ENCODE peak calls at places on chromosomes 7 and 10, in seven cellular contexts. G is AG09309, H is retinal pigment epithelial cell, N is AG10803, J is neural crest cell, F is psoas muscle, R is upper lobe of left lung. E is an unnamed sample.

GRCh38 chr7:80791509-80791929 is 127.3 kb downstream of the SEMA3C start:
- DNase-seq in G (no peak), H (no peak), N (peak), J (no peak), F (no peak), R (no peak), E (no peak)

GRCh38 chr7:4797858-4798705 is 22.7 kb downstream of the AP5Z1 start:
- DNase-seq in G (no peak), H (no peak), N (peak), J (peak), F (peak), R (no peak), E (peak)

GRCh38 chr7:43244232-43244631 is 131.8 kb downstream of the HECW1 start:
- DNase-seq in G (no peak), H (no peak), N (no peak), J (no peak), F (no peak), R (no peak), E (no peak)

GRCh38 chr7:99368750-99369389 is 5.7 kb upstream of the ARPC1B start:
- DNase-seq in G (no peak), H (no peak), N (no peak), J (no peak), F (no peak), R (peak), E (no peak)

GRCh38 chr10:100470367-100470766 is 7.6 kb downstream of the WNT8B start:
- DNase-seq in G (no peak), H (no peak), N (peak), J (no peak), F (no peak), R (no peak), E (no peak)

GRCh38 chr7:66921396-66921917 is 432 bp downstream of the TMEM248 start:
- DNase-seq in G (no peak), H (peak), N (peak), J (peak), F (peak), R (peak), E (no peak)

GRCh38 chr7:46558482-46559193 is 637.6 kb upstream of the IGFBP3 start:
- DNase-seq in G (no peak), H (no peak), N (peak), J (no peak), F (no peak), R (no peak), E (no peak)

GRCh38 chr7:88042157-88042556 is 108.1 kb downstream of the ADAM22 start:
- DNase-seq in G (no peak), H (no peak), N (no peak), J (no peak), F (no peak), R (no peak), E (no peak)

GRCh38 chr7:79785556-79785955 is 332.1 kb upstream of the MAGI2 start:
- DNase-seq in G (peak), H (no peak), N (peak), J (no peak), F (no peak), R (no peak), E (no peak)

GRCh38 chr10:128209862-128210214 is 83.6 kb upstream of the MKI67 start:
- DNase-seq in G (no peak), H (no peak), N (no peak), J (no peak), F (no peak), R (no peak), E (no peak)

GRCh38 chr7:43625453-43625852 is 42.5 kb downstream of the STK17A start:
- DNase-seq in G (no peak), H (no peak), N (no peak), J (no peak), F (no peak), R (no peak), E (no peak)

GRCh38 chr10:123062726-123063125 is 53.9 kb downstream of the ACADSB start:
- DNase-seq in G (peak), H (no peak), N (no peak), J (no peak), F (no peak), R (no peak), E (no peak)

GRCh38 chr10:105952153-105952552 is 1212.4 kb downstream of the SORCS1 start:
- DNase-seq in G (no peak), H (peak), N (peak), J (no peak), F (no peak), R (peak), E (no peak)

GRCh38 chr7:92466682-92467081 is 11.1 kb downstream of the ERVW-1 start:
- DNase-seq in G (no peak), H (no peak), N (no peak), J (no peak), F (no peak), R (no peak), E (no peak)

GRCh38 chr7:49852619-49853462 is 79.4 kb downstream of the VWC2 start:
- DNase-seq in G (peak), H (peak), N (peak), J (peak), F (no peak), R (no peak), E (peak)

GRCh38 chr7:55965805-55966421 is 1.5 kb downstream of the NIPSNAP2 start:
- DNase-seq in G (peak), H (no peak), N (peak), J (no peak), F (peak), R (peak), E (no peak)

DNA sequence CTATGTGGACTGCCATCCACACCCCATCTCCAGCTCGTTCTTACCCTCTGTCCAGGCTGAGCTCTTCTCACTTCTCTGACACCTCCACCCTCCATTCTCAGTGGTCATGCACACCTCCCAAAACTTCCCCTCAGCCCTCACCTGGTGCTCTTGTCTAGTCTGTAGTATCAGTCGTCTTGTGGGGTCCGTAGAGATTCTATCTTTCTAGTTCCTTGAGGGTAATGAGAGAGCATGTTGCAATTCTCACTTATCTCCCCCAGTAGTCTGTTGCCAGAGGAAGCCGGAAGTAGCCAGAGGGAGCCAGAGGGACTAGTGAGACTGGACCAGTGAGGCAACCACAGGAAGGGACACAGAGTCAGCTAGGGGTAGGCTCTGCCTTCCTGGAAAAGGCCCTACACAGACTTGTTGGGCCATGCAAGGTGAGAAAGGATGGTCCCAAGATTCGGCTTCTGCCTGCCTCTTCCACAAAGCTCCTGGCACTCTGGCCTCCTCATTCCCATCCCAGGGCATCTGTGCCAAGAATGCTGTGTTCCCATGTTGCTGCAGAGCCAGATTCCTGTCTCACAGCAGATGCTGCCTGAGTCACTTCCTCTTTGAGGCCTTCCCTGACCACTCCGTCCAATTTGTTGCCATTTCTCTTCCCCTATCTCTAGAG is 50.6 kb upstream of the DUSP5 start:
- DNase-seq in G (peak), H (no peak), N (peak), J (no peak), F (peak), R (peak), E (no peak)
- TF ChIP-seq CTCF in G (peak), H (peak), N (peak), J (no peak), F (no peak), R (no peak), E (no peak)

GRCh38 chr10:61142987-61143386 is 199.0 kb upstream of the RHOBTB1 start:
- DNase-seq in G (no peak), H (no peak), N (no peak), J (no peak), F (no peak), R (no peak), E (no peak)
- TF ChIP-seq CTCF in G (no peak), H (no peak), N (no peak), J (peak), F (no peak), R (no peak), E (no peak)

GRCh38 chr7:149490083-149490482 is 7.5 kb downstream of the ZNF746 start:
- DNase-seq in G (no peak), H (no peak), N (no peak), J (no peak), F (peak), R (no peak), E (no peak)

GRCh38 chr7:149494738-149495368 is 2.8 kb downstream of the ZNF746 start:
- DNase-seq in G (peak), H (no peak), N (peak), J (no peak), F (no peak), R (no peak), E (no peak)

GRCh38 chr7:149493366-149493765 is 4.2 kb downstream of the ZNF746 start:
- DNase-seq in G (no peak), H (no peak), N (no peak), J (no peak), F (no peak), R (no peak), E (no peak)

DNA sequence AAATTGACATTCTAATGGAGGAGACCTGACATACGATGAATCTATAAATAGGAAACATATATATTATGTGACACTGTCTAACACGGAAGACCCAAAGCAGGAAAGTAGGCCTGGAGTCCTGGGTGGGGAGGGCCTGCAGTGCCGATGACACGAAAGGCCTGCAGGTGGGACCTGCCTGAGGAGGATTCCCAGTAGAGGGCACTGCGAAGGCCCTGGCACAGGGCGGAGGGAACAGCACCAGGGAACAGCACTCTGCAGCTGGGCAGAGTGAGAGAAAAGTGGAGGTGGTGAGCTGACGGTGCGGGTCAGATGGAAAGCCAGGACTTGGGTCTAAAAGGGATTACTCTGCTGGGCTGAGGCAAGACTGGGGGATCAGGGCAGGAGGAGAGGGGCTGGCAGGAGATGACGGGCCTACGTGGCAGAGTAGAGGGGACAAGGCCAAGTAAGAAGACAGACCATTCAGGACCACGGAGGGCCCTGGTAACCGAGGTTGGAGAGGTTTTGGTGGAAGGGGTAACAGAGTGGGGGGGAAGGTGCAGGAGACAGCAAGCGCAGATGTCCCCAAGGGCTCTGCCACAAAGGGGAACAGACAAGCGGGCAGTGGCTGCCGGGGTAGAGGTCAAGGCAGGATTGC is 8.1 kb downstream of the ZNF746 start:
- DNase-seq in G (no peak), H (no peak), N (no peak), J (no peak), F (peak), R (no peak), E (no peak)
- TF ChIP-seq CTCF in G (peak), H (peak), N (no peak), J (no peak), F (peak), R (no peak), E (peak)

GRCh38 chr10:103724074-103724473 is 131.3 kb downstream of the SH3PXD2A start:
- DNase-seq in G (no peak), H (no peak), N (no peak), J (no peak), F (peak), R (no peak), E (no peak)

GRCh38 chr10:103727546-103727963 is 127.8 kb downstream of the SH3PXD2A start:
- DNase-seq in G (no peak), H (no peak), N (no peak), J (peak), F (no peak), R (no peak), E (no peak)

GRCh38 chr10:103724771-103725170 is 130.6 kb downstream of the SH3PXD2A start:
- DNase-seq in G (no peak), H (no peak), N (no peak), J (no peak), F (peak), R (no peak), E (no peak)

GRCh38 chr10:103723557-103723956 is 131.8 kb downstream of the SH3PXD2A start:
- DNase-seq in G (no peak), H (no peak), N (no peak), J (no peak), F (peak), R (no peak), E (no peak)

GRCh38 chr10:103725242-103725641 is 130.1 kb downstream of the SH3PXD2A start:
- DNase-seq in G (no peak), H (no peak), N (no peak), J (no peak), F (peak), R (no peak), E (no peak)
- TF ChIP-seq CTCF in G (no peak), H (no peak), N (no peak), J (no peak), F (no peak), R (no peak), E (no peak)

DNA sequence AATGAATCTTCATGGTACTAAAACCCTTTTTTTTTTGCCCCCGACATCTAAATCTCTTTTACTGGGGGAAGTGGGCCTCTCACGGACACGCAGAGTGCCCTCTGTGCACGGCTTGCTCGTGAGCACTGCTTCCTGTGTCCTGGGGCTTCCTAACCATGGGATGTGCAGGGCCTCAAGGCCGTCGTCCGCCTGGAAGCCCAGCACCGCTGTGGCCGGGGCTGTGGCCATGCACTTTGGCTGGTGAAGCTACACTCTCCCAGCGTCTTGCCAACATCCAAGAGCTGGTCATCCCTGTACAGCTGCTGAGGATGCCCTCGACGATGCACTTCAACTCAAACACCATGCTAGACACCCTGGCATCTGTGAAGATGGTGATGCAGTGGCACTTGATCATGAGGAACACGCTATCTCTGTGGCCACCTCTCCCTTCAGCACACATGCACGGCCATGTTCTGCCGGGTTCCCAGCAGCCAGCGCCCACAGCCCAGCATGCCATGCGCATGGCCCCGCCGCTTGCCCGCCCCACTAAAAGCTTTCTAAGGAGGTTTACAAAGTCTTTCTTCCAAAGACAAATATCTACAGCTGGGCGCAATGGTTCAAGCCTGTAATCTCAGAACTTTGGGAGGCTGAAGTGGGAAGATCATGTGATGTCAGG is 326.5 kb downstream of the PARD3 start:
- DNase-seq in G (no peak), H (no peak), N (no peak), J (no peak), F (no peak), R (no peak), E (no peak)
- TF ChIP-seq CTCF in G (no peak), H (no peak), N (no peak), J (no peak), F (no peak), R (no peak), E (no peak)

GRCh38 chr7:51064688-51065087 is 251.9 kb downstream of the COBL start:
- DNase-seq in G (no peak), H (no peak), N (no peak), J (no peak), F (no peak), R (no peak), E (no peak)

GRCh38 chr7:51060536-51060935 is 256.1 kb downstream of the COBL start:
- DNase-seq in G (no peak), H (no peak), N (no peak), J (no peak), F (no peak), R (no peak), E (no peak)

GRCh38 chr7:51059493-51059892 is 257.1 kb downstream of the COBL start:
- DNase-seq in G (no peak), H (no peak), N (no peak), J (no peak), F (no peak), R (no peak), E (no peak)

GRCh38 chr7:51065766-51066165 is 250.8 kb downstream of the COBL start:
- DNase-seq in G (no peak), H (no peak), N (no peak), J (no peak), F (no peak), R (no peak), E (no peak)

DNA sequence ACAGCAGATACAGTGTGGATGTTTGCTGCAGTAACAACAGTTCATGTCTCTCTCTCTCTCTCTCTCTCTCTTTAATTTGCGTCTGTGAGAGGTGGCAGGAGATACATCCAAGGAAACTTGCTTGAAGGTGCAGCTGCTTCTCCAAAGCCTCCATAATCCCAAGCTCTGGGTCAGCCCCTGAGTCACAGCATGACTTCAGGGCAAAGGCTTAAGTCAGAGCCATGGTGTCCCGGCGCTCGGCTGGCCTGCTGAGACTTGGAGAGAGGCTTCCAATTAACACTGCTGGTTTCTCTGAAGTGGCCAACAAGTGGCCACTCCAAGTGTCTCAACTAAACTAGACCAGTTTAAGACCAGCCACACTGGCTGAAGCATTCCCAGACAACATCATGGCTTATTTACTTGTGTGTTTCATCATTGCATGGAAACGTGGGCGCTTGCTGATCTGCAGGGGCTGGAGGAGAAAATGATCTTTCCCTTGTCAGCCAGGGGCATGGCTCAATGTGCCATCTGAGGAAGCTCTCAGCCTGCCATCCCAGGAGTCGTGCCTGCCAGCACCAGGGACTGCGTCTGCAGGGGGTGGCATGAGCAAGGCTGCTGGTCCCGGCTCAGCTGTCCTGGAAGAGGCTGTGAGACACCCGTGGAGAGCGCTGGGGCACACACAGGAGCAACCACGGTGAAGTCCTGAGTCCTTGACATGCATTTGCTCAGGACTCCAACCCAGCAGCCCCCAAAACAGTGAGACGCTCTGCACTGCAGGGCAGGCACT is 254.2 kb downstream of the COBL start:
- DNase-seq in G (no peak), H (peak), N (no peak), J (no peak), F (no peak), R (peak), E (no peak)
- TF ChIP-seq CTCF in G (no peak), H (no peak), N (no peak), J (no peak), F (no peak), R (no peak), E (no peak)

GRCh38 chr7:150322833-150323681 is at the start of the genes ACTR3C and LRRC61:
- DNase-seq in G (no peak), H (no peak), N (no peak), J (peak), F (peak), R (peak), E (peak)
- TF ChIP-seq CTCF in G (no peak), H (no peak), N (no peak), J (peak), F (peak), R (peak), E (no peak)

GRCh38 chr7:47893238-47893637 is 55.0 kb downstream of the PKD1L1 start:
- DNase-seq in G (no peak), H (no peak), N (no peak), J (no peak), F (no peak), R (no peak), E (no peak)
- TF ChIP-seq CTCF in G (peak), H (peak), N (peak), J (peak), F (no peak), R (no peak), E (no peak)

E was measured in D721Med.